ENCODE peak calls at places on chromosomes 5 and 9, in ten cellular contexts. U, G, I, X, J, Z, F, S, N and D are unnamed samples.

GRCh38 chr5:72996632-72997031 is 40.8 kb downstream of the FCHO2 start:
- DNase-seq in U (no peak), G (no peak), I (no peak), X (no peak), J (no peak), Z (no peak), F (no peak), S (no peak), N (no peak), D (no peak)

GRCh38 chr5:158590936-158591863 is 508.5 kb downstream of the EBF1 start:
- DNase-seq in U (no peak), G (no peak), I (peak; percentile 5), X (no peak), J (peak; percentile 35), Z (no peak), F (no peak), S (no peak), N (peak; percentile 34), D (no peak)

GRCh38 chr5:93158841-93159240 is 422.2 kb downstream of the NR2F1-AS1 start:
- DNase-seq in U (no peak), G (no peak), I (no peak), X (no peak), J (no peak), Z (no peak), F (no peak), S (no peak), N (no peak), D (no peak)

GRCh38 chr9:109179801-109180523 is 12.9 kb upstream of the FRRS1L start:
- DNase-seq in U (no peak), G (no peak), I (no peak), X (no peak), J (no peak), Z (no peak), F (no peak), S (no peak), N (no peak), D (no peak)

GRCh38 chr9:114318416-114318815 is 4.5 kb upstream of the ORM1 start:
- DNase-seq in U (no peak), G (no peak), I (no peak), X (no peak), J (peak; percentile 2), Z (no peak), F (no peak), S (no peak), N (no peak), D (no peak)

GRCh38 chr5:167582916-167583315 is 708.5 kb upstream of the WWC1 start:
- DNase-seq in U (no peak), G (no peak), I (no peak), X (no peak), J (no peak), Z (no peak), F (no peak), S (no peak), N (peak; percentile 33), D (no peak)

GRCh38 chr9:131447148-131447547 is 53.3 kb downstream of the PRRC2B start:
- DNase-seq in U (no peak), G (no peak), I (no peak), X (no peak), J (no peak), Z (no peak), F (no peak), S (no peak), N (no peak), D (no peak)

GRCh38 chr9:131636593-131636992 is 91.3 kb downstream of the PRRT1B start:
- DNase-seq in U (no peak), G (no peak), I (no peak), X (no peak), J (no peak), Z (no peak), F (no peak), S (no peak), N (no peak), D (no peak)

GRCh38 chr9:129100383-129101169 is 10.0 kb downstream of the CRAT start:
- DNase-seq in U (no peak), G (no peak), I (no peak), X (no peak), J (no peak), Z (no peak), F (no peak), S (no peak), N (no peak), D (no peak)

GRCh38 chr5:94613583-94613982 is 4.8 kb downstream of the KIAA0825 start:
- DNase-seq in U (no peak), G (peak; percentile 40), I (peak; percentile 19), X (peak; percentile 17), J (no peak), Z (peak; percentile 23), F (no peak), S (peak; percentile 20), N (peak; percentile 19), D (peak; percentile 16)

GRCh38 chr9:105332471-105332870 is 88.0 kb downstream of the SLC44A1 start:
- DNase-seq in U (no peak), G (no peak), I (no peak), X (no peak), J (no peak), Z (no peak), F (no peak), S (no peak), N (no peak), D (no peak)

GRCh38 chr5:42951847-42952411 is 88.2 kb downstream of the ANXA2R start:
- DNase-seq in U (no peak), G (peak; percentile 67), I (no peak), X (peak; percentile 73), J (peak; percentile 38), Z (no peak), F (peak; percentile 31), S (peak; percentile 77), N (peak; percentile 62), D (peak; percentile 56)

GRCh38 chr5:31413030-31413812 is 118.7 kb downstream of the DROSHA start:
- DNase-seq in U (no peak), G (no peak), I (no peak), X (no peak), J (no peak), Z (no peak), F (no peak), S (no peak), N (no peak), D (no peak)

GRCh38 chr5:149605998-149606721 is 24.9 kb downstream of the ARHGEF37 start:
- DNase-seq in U (no peak), G (peak; percentile 92), I (no peak), X (peak; percentile 60), J (no peak), Z (peak; percentile 63), F (peak; percentile 49), S (no peak), N (peak; percentile 75), D (peak; percentile 58)

GRCh38 chr5:35924122-35924949 is 14.1 kb downstream of the CAPSL start:
- DNase-seq in U (no peak), G (no peak), I (no peak), X (no peak), J (no peak), Z (no peak), F (no peak), S (peak; percentile 49), N (peak; percentile 85), D (no peak)

GRCh38 chr9:114235113-114235589 is 79.8 kb downstream of the COL27A1 start:
- DNase-seq in U (no peak), G (no peak), I (no peak), X (no peak), J (peak; percentile 37), Z (no peak), F (no peak), S (peak; percentile 36), N (no peak), D (no peak)

DNA sequence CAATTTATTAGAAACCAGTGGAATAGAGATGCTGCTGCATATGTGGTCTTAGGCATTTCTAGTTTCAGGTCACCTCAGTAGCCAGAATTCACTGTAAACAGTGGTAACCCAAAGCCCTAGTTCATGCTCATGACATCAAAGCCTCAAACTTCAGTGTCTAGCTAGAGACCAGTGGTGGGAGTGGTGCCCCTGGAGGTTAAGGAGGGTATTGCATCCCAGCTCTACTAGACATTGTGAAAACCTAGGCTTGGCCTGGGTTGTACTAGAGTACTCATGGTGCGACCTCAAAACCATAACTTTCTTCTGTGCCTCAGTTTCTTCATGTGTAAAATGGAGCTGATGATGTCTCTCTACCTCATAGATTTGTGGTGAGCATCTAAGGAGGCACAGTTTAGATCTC is 18.8 kb downstream of the COL5A1 start:
- DNase-seq in U (no peak), G (peak; percentile 14), I (no peak), X (no peak), J (peak; percentile 18), Z (no peak), F (no peak), S (peak; percentile 60), N (no peak), D (no peak)
- TF ChIP-seq CTCF in U (peak; percentile 79), G (peak; percentile 45), I (peak; percentile 85), X (no peak), J (no peak), Z (no peak), F (no peak), S (peak; percentile 63), N (peak; percentile 79), D (no peak)

GRCh38 chr9:91758491-91758981 is 191.5 kb downstream of the ROR2 start:
- DNase-seq in U (no peak), G (peak; percentile 48), I (peak; percentile 79), X (peak; percentile 70), J (peak; percentile 51), Z (peak; percentile 42), F (peak; percentile 55), S (peak; percentile 69), N (peak; percentile 33), D (peak; percentile 53)
- TF ChIP-seq CTCF in U (peak; percentile 80), G (peak; percentile 68), I (peak; percentile 65), X (peak; percentile 55), J (peak; percentile 18), Z (peak; percentile 57), F (peak; percentile 38), S (peak; percentile 70), N (peak; percentile 80), D (peak; percentile 51)

GRCh38 chr5:176533894-176534611 is 3.1 kb downstream of the RNF44 start:
- DNase-seq in U (no peak), G (peak; percentile 65), I (no peak), X (no peak), J (peak; percentile 33), Z (no peak), F (peak; percentile 49), S (peak; percentile 66), N (no peak), D (peak; percentile 64)
- TF ChIP-seq CTCF in U (peak; percentile 16), G (no peak), I (no peak), X (peak; percentile 12), J (no peak), Z (no peak), F (no peak), S (no peak), N (peak; percentile 5), D (no peak)

GRCh38 chr5:54719384-54720306 is 202.1 kb downstream of the SNX18 start:
- DNase-seq in U (no peak), G (no peak), I (no peak), X (no peak), J (peak; percentile 31), Z (no peak), F (peak; percentile 53), S (peak; percentile 45), N (peak; percentile 87), D (no peak)
- TF ChIP-seq CTCF in U (no peak), G (no peak), I (no peak), X (no peak), J (no peak), Z (no peak), F (no peak), S (no peak), N (no peak), D (no peak)